ENCODE peak calls at places on chromosomes 12 and 14, in six cellular contexts. R is endodermal cell, Z is AG04450, V is right lobe of liver, K is cardiac muscle cell, B is stomach. S is an unnamed sample.
A peak's percentile ranks its signal among the peaks of the same experiment; 100 is the strongest.

GRCh38 chr12:108837680-108838079 is 19.7 kb downstream of the SSH1 start:
- DNase-seq in B (no peak), K (no peak), V (no peak), R (no peak), Z (no peak), S (no peak)

GRCh38 chr12:50589650-50590435 is 85.1 kb downstream of the DIP2B start:
- DNase-seq in R (no peak), B (no peak), V (no peak), Z (peak; percentile 76), K (peak; percentile 93), S (no peak)

GRCh38 chr14:89955022-89955414 is 488 bp upstream of the EFCAB11 start:
- DNase-seq in Z (no peak), R (peak; percentile 63), B (no peak), V (no peak), K (no peak), S (no peak)

GRCh38 chr14:57987051-57987450 is 121.2 kb upstream of the SLC35F4 start:
- DNase-seq in B (no peak), K (no peak), V (no peak), R (no peak), Z (no peak), S (no peak)

GRCh38 chr12:121830588-121831265 is 26.9 kb downstream of the SETD1B start:
- DNase-seq in Z (no peak), K (no peak), B (no peak), V (no peak), R (no peak), S (no peak)

GRCh38 chr12:129903956-129904769 is at the start of gene TMEM132D:
- DNase-seq in Z (no peak), K (no peak), B (no peak), V (no peak), R (peak; percentile 94), S (no peak)

GRCh38 chr14:34043627-34044372 is 92.9 kb upstream of the EGLN3 start:
- DNase-seq in V (no peak), K (no peak), Z (no peak), B (no peak), R (peak; percentile 65), S (no peak)

GRCh38 chr12:113149361-113150150 is at the start of gene CFAP73:
- DNase-seq in B (peak; percentile 72), R (peak; percentile 98), Z (peak; percentile 52), V (no peak), K (peak; percentile 96), S (no peak)

GRCh38 chr12:105253882-105254513 is 18.0 kb upstream of the APPL2 start:
- DNase-seq in B (no peak), K (peak; percentile 59), R (peak; percentile 41), V (no peak), Z (no peak), S (no peak)

GRCh38 chr14:22491683-22492483 is 97.1 kb downstream of the DAD1 start:
- DNase-seq in K (no peak), Z (no peak), R (no peak), B (no peak), V (no peak), S (no peak)

GRCh38 chr12:115201928-115202327 is 518.0 kb upstream of the TBX3 start:
- DNase-seq in K (no peak), R (no peak), B (no peak), Z (no peak), V (no peak), S (no peak)

GRCh38 chr12:131176266-131176665 is 222.6 kb downstream of the ADGRD1 start:
- DNase-seq in V (no peak), B (no peak), Z (no peak), R (no peak), K (no peak), S (peak; percentile 36)

GRCh38 chr14:99435327-99435726 is 45.3 kb downstream of the SETD3 start:
- DNase-seq in V (no peak), K (no peak), R (no peak), Z (no peak), B (no peak), S (no peak)

GRCh38 chr12:29516431-29516875 is 19.0 kb upstream of the OVCH1 start:
- DNase-seq in R (no peak), K (peak; percentile 47), B (no peak), Z (no peak), V (no peak), S (no peak)

GRCh38 chr12:49482095-49483051 is 56.5 kb upstream of the KCNH3 start:
- DNase-seq in K (no peak), V (no peak), R (peak; percentile 86), B (no peak), Z (no peak), S (no peak)

GRCh38 chr12:6377667-6377994 is 2.3 kb upstream of the SCNN1A start:
- DNase-seq in K (no peak), B (peak; percentile 88), Z (no peak), V (peak; percentile 82), R (peak; percentile 62), S (peak; percentile 81)

GRCh38 chr14:92794547-92794941 is 439 bp downstream of the GOLGA5 start:
- DNase-seq in V (no peak), Z (no peak), R (no peak), B (no peak), K (peak; percentile 41), S (no peak)

GRCh38 chr12:98416845-98417244 is 98.5 kb upstream of the TMPO start:
- DNase-seq in B (no peak), Z (no peak), V (no peak), R (no peak), K (peak; percentile 80), S (no peak)

GRCh38 chr12:4240161-4240783 is 33.3 kb upstream of the CCND2 start:
- DNase-seq in K (no peak), B (no peak), R (no peak), Z (no peak), V (no peak), S (no peak)

GRCh38 chr12:2301531-2302461 is 249.0 kb downstream of the CACNA1C start:
- DNase-seq in Z (peak; percentile 60), B (no peak), K (no peak), R (peak; percentile 35), V (no peak), S (no peak)

GRCh38 chr12:121793501-121793835 is at the start of gene RHOF:
- DNase-seq in V (no peak), B (peak; percentile 68), Z (no peak), R (no peak), K (no peak), S (peak; percentile 95)

GRCh38 chr12:109670647-109671046 is 43.0 kb upstream of the FAM222A start:
- DNase-seq in B (no peak), Z (no peak), R (peak; percentile 69), K (no peak), V (no peak), S (peak; percentile 25)

GRCh38 chr12:11609045-11609444 is 40.4 kb upstream of the ETV6 start:
- DNase-seq in B (no peak), K (no peak), R (peak; percentile 78), Z (no peak), V (no peak), S (no peak)
- H3K27ac ChIP-seq in B (no peak overlapping the region), K (no peak overlapping the region), R (no peak overlapping the region), Z (no peak overlapping the region), V (no peak overlapping the region), S (no peak overlapping the region)

DNA sequence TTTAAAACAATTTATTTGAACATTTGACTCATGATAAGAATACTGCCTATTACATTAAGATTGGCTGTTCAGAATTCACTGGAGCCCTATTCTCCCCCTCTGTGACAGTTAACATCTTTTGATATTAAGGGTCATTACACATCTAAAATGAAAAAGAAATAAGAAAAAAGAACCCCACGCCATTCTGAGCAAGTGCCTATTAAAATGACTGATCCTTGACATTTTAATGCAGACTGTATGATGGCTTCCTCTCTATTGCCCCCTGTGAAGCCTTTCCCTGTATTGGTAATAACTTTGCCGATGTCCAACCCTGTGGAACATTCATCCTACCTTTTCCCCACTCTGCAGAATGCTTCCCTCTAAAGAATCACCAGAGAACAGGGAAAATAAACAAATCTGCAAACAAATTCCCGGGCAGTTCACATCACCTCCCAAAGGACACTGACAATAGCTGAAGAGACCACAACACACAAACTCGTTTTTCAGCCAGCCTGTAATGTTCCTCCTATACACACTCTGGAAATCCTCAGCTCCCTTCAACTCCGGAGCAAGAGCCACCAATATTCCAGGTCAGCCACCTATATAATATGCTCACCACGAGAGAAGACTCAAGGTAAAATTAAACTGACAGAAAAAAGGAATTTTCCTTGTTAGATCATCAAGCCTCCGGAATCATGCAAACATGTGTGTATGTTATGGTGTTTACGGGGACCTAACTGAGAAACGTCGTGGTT is 2.1 kb downstream of the NIN start:
- DNase-seq in B (no peak), Z (no peak), V (no peak), R (no peak), K (no peak), S (no peak)
- H3K4me3 ChIP-seq in B (peak overlapping the region; percentile 95), Z (peak overlapping the region; percentile 79), V (no peak overlapping the region), R (no peak overlapping the region), K (no peak overlapping the region), S (peak overlapping the region; percentile 94)

GRCh38 chr14:55802986-55803431 is 223.0 kb downstream of the KTN1 start:
- DNase-seq in B (no peak), V (no peak), R (no peak), Z (no peak), K (no peak), S (no peak)

GRCh38 chr14:55805250-55805649 is 225.2 kb downstream of the KTN1 start:
- DNase-seq in V (no peak), R (no peak), Z (no peak), B (no peak), K (no peak), S (no peak)

GRCh38 chr14:55801121-55801520 is 221.1 kb downstream of the KTN1 start:
- DNase-seq in B (no peak), Z (no peak), K (no peak), V (no peak), R (no peak), S (no peak)

GRCh38 chr14:55804198-55804553 is 224.2 kb downstream of the KTN1 start:
- DNase-seq in Z (no peak), B (no peak), K (no peak), R (no peak), V (no peak), S (no peak)

DNA sequence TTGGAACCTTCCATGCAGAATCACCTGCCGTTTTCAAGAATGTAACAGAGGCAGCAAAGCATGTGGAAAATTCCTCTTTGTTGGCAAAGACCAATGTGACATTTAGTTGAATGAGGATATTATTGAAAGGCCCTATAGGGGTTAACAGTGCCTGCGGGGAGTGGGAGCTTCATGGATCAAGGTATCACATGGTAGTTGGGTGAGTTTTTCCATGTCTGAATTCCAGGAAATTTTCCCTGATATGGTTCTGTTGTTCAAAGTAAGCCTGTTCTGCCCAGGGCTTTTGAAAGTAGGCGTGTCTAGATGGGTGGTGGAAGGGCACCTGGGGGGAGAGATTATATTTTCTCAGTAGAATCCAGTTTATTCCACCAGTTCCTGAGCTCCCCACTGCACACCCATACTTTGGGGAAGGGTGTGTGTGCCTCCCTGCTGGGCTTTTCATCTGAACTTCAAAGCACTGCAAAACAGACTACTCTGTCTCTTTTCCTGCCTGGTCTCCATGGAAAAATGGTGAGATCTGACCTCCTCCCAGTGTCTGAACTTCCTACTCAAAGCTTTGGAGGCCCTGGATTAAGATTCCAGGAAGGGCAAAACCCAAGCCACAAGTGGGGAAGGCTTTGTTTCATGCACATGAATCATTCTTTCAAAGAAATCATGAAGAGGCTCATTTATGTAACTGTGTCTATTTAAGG is 223.6 kb downstream of the KTN1 start:
- DNase-seq in Z (no peak), B (no peak), K (peak; percentile 56), V (no peak), R (no peak), S (no peak)
- H3K27ac ChIP-seq in Z (no peak overlapping the region), B (peak overlapping the region; percentile 42), K (no peak overlapping the region), V (no peak overlapping the region), R (no peak overlapping the region), S (peak overlapping the region; percentile 11)

DNA sequence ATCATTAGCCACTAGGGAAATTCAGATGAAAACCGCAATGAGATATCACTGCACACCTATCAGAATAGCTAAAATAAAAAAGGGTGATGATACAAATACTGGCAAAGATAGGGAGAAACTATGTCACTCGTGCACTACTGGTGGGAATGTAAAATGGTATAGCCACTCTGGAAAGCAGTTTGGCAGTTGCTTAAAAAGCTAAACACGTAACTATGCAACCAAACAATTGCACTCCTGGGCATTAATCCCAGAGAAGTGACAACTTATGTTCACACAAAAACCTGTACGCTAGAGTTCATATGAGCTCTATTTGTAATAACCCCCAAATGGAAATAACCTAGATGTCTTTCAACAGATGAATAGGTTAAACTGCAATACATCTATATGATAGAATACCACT is 35.4 kb downstream of the GPR135 start:
- DNase-seq in K (no peak), V (no peak), Z (no peak), R (no peak), B (no peak), S (no peak)
- H3K4me3 ChIP-seq in K (no peak overlapping the region), V (no peak overlapping the region), Z (no peak overlapping the region), R (no peak overlapping the region), B (no peak overlapping the region), S (no peak overlapping the region)

S was measured in spleen.